ENCODE peak calls at places on chromosomes 16 and 17, in seven cellular contexts. One of them, this sample, is unnamed. For H3K4me1, the result is how much of the 10 kb centered on the place peaks cover.

GRCh38 chr17:72614871-72615626 is 477.4 kb downstream of the SLC39A11 start:
- DNase-seq in GM23338: peak
- DNase-seq in neuronal stem cell: peak
- DNase-seq in Peyer's patch: peak
- DNase-seq in esophagus squamous epithelium: no peak
- DNase-seq in cardiac muscle cell: peak
- DNase-seq in mucosa of descending colon: peak
- DNase-seq in this sample: no peak

GRCh38 chr17:77235370-77236080 is 94.8 kb downstream of the SEC14L1 start:
- DNase-seq in GM23338: no peak
- DNase-seq in neuronal stem cell: no peak
- DNase-seq in Peyer's patch: no peak
- DNase-seq in esophagus squamous epithelium: no peak
- DNase-seq in cardiac muscle cell: peak
- DNase-seq in mucosa of descending colon: no peak
- DNase-seq in this sample: no peak

GRCh38 chr16:11309895-11310633 is 28.9 kb upstream of the PRM1 start:
- DNase-seq in GM23338: no peak
- DNase-seq in neuronal stem cell: no peak
- DNase-seq in Peyer's patch: peak
- DNase-seq in esophagus squamous epithelium: peak
- DNase-seq in cardiac muscle cell: no peak
- DNase-seq in mucosa of descending colon: no peak
- DNase-seq in this sample: no peak

GRCh38 chr16:72986011-72986410 is 61.9 kb downstream of the ZFHX3 start:
- DNase-seq in GM23338: no peak
- DNase-seq in neuronal stem cell: no peak
- DNase-seq in Peyer's patch: peak
- DNase-seq in esophagus squamous epithelium: no peak
- DNase-seq in cardiac muscle cell: peak
- DNase-seq in mucosa of descending colon: no peak
- DNase-seq in this sample: no peak

GRCh38 chr17:72378414-72379395 is 257.9 kb downstream of the SOX9 start:
- DNase-seq in GM23338: no peak
- DNase-seq in neuronal stem cell: no peak
- DNase-seq in Peyer's patch: no peak
- DNase-seq in esophagus squamous epithelium: no peak
- DNase-seq in cardiac muscle cell: no peak
- DNase-seq in mucosa of descending colon: no peak
- DNase-seq in this sample: no peak

GRCh38 chr16:17364319-17365210 is 106.2 kb downstream of the XYLT1 start:
- DNase-seq in GM23338: no peak
- DNase-seq in neuronal stem cell: no peak
- DNase-seq in Peyer's patch: peak
- DNase-seq in esophagus squamous epithelium: no peak
- DNase-seq in cardiac muscle cell: peak
- DNase-seq in mucosa of descending colon: no peak
- DNase-seq in this sample: no peak

GRCh38 chr17:79658811-79659207 is 48.0 kb upstream of the RBFOX3 start:
- DNase-seq in GM23338: peak
- DNase-seq in neuronal stem cell: peak
- DNase-seq in Peyer's patch: peak
- DNase-seq in esophagus squamous epithelium: no peak
- DNase-seq in cardiac muscle cell: peak
- DNase-seq in mucosa of descending colon: no peak
- DNase-seq in this sample: no peak

GRCh38 chr17:50779747-50780363 is 12.5 kb upstream of the ANKRD40CL start:
- DNase-seq in GM23338: no peak
- DNase-seq in neuronal stem cell: no peak
- DNase-seq in Peyer's patch: peak
- DNase-seq in esophagus squamous epithelium: no peak
- DNase-seq in cardiac muscle cell: no peak
- DNase-seq in mucosa of descending colon: no peak
- DNase-seq in this sample: no peak

GRCh38 chr17:53924530-53925455 is 102.1 kb downstream of the KIF2B start:
- DNase-seq in GM23338: peak
- DNase-seq in neuronal stem cell: peak
- DNase-seq in Peyer's patch: no peak
- DNase-seq in esophagus squamous epithelium: no peak
- DNase-seq in cardiac muscle cell: no peak
- DNase-seq in mucosa of descending colon: no peak
- DNase-seq in this sample: no peak

GRCh38 chr17:39981207-39982068 is 831 bp downstream of the PSMD3 start:
- DNase-seq in GM23338: no peak
- DNase-seq in neuronal stem cell: no peak
- DNase-seq in Peyer's patch: no peak
- DNase-seq in esophagus squamous epithelium: no peak
- DNase-seq in cardiac muscle cell: no peak
- DNase-seq in mucosa of descending colon: peak
- DNase-seq in this sample: no peak

GRCh38 chr17:41648411-41649195 is 24.2 kb upstream of the KRT17 start:
- DNase-seq in GM23338: peak
- DNase-seq in neuronal stem cell: peak
- DNase-seq in Peyer's patch: peak
- DNase-seq in esophagus squamous epithelium: peak
- DNase-seq in cardiac muscle cell: peak
- DNase-seq in mucosa of descending colon: peak
- DNase-seq in this sample: peak

GRCh38 chr16:5490499-5490898 is 392.9 kb upstream of the EEF2KMT start:
- DNase-seq in GM23338: peak
- DNase-seq in neuronal stem cell: peak
- DNase-seq in Peyer's patch: peak
- DNase-seq in esophagus squamous epithelium: no peak
- DNase-seq in cardiac muscle cell: no peak
- DNase-seq in mucosa of descending colon: peak
- DNase-seq in this sample: peak

GRCh38 chr16:85027349-85027967 is at the start of gene KIAA0513:
- DNase-seq in GM23338: peak
- DNase-seq in neuronal stem cell: peak
- DNase-seq in Peyer's patch: peak
- DNase-seq in esophagus squamous epithelium: peak
- DNase-seq in cardiac muscle cell: peak
- DNase-seq in mucosa of descending colon: peak
- DNase-seq in this sample: peak

GRCh38 chr16:85028638-85029412 is 1.2 kb downstream of the KIAA0513 start:
- DNase-seq in GM23338: no peak
- DNase-seq in neuronal stem cell: no peak
- DNase-seq in Peyer's patch: peak
- DNase-seq in esophagus squamous epithelium: no peak
- DNase-seq in cardiac muscle cell: peak
- DNase-seq in mucosa of descending colon: peak
- DNase-seq in this sample: no peak

GRCh38 chr16:85025781-85026653 is 1.6 kb upstream of the KIAA0513 start:
- DNase-seq in GM23338: no peak
- DNase-seq in neuronal stem cell: no peak
- DNase-seq in Peyer's patch: no peak
- DNase-seq in esophagus squamous epithelium: no peak
- DNase-seq in cardiac muscle cell: no peak
- DNase-seq in mucosa of descending colon: no peak
- DNase-seq in this sample: no peak

GRCh38 chr16:85027968-85028637 is 508 bp downstream of the KIAA0513 start:
- DNase-seq in GM23338: peak
- DNase-seq in neuronal stem cell: no peak
- DNase-seq in Peyer's patch: peak
- DNase-seq in esophagus squamous epithelium: no peak
- DNase-seq in cardiac muscle cell: no peak
- DNase-seq in mucosa of descending colon: peak
- DNase-seq in this sample: peak

DNA sequence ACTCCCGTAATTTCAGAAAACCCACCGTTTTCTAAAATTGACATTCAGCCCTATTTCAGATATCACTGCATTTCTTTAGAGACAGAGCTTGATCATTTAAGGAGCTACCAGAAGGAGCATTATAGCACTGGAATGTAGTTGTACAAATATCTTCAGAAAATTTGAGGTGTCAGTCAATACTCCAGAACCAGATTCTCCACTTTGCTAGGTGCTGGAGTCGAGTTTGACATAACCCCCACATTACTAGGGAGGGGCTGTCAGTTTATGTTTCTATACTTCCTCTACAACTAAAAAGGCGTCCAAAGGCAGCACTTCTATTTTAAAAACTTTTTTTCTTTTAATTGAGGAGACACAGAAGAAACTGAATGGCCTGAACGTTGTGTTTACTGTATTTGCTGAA is 899 bp upstream of the KIAA0513 start:
- DNase-seq in GM23338: no peak
- DNase-seq in neuronal stem cell: no peak
- DNase-seq in Peyer's patch: no peak
- DNase-seq in esophagus squamous epithelium: no peak
- DNase-seq in cardiac muscle cell: no peak
- DNase-seq in mucosa of descending colon: no peak
- DNase-seq in this sample: no peak
- H3K4me3 ChIP-seq in GM23338: peak
- H3K4me3 ChIP-seq in neuronal stem cell: no peak
- H3K4me3 ChIP-seq in Peyer's patch: peak
- H3K4me3 ChIP-seq in esophagus squamous epithelium: peak
- H3K4me3 ChIP-seq in cardiac muscle cell: peak
- H3K4me3 ChIP-seq in mucosa of descending colon: peak
- H3K4me3 ChIP-seq in this sample: peak

DNA sequence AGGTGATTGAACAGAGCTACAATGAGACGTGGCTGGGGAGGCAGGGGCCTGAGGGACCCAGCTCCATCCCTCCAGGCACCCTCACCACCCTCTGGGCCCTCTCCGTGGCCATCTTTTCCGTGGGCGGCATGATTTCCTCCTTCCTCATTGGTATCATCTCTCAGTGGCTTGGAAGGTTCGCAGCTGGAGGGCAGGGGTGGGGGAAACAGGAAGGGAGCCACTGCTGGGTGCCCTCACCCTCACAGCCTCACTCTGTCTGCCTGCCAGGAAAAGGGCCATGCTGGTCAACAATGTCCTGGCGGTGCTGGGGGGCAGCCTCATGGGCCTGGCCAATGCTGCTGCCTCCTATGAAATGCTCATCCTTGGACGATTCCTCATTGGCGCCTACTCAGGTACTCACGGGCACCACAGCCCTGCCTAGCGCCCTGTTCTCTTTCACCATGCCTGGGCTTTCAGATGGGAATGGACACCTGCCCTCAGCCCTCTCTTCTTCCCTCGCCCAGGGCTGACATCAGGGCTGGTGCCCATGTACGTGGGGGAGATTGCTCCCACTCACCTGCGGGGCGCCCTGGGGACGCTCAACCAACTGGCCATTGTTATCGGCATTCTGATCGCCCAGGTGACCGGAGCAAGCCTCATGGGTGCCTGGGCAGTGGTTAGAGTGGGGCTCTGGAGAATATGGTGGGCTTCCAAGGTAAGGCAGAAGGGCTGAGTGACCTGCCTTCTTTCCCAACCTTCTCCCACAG is 2.1 kb downstream of the SLC2A4 start:
- DNase-seq in GM23338: no peak
- DNase-seq in neuronal stem cell: no peak
- DNase-seq in Peyer's patch: no peak
- DNase-seq in esophagus squamous epithelium: no peak
- DNase-seq in cardiac muscle cell: no peak
- DNase-seq in mucosa of descending colon: no peak
- DNase-seq in this sample: no peak
- H3K4me1 ChIP-seq in GM23338: under half
- H3K4me1 ChIP-seq in neuronal stem cell: under half
- H3K4me1 ChIP-seq in Peyer's patch: under half
- H3K4me1 ChIP-seq in esophagus squamous epithelium: under half
- H3K4me1 ChIP-seq in cardiac muscle cell: under half
- H3K4me1 ChIP-seq in mucosa of descending colon: under half
- H3K4me1 ChIP-seq in this sample: under half

GRCh38 chr17:49260011-49260921 is 29.7 kb upstream of the PHOSPHO1 start:
- DNase-seq in GM23338: peak
- DNase-seq in neuronal stem cell: peak
- DNase-seq in Peyer's patch: peak
- DNase-seq in esophagus squamous epithelium: no peak
- DNase-seq in cardiac muscle cell: peak
- DNase-seq in mucosa of descending colon: peak
- DNase-seq in this sample: peak

GRCh38 chr17:49266233-49266632 is 35.6 kb upstream of the PHOSPHO1 start:
- DNase-seq in GM23338: no peak
- DNase-seq in neuronal stem cell: no peak
- DNase-seq in Peyer's patch: no peak
- DNase-seq in esophagus squamous epithelium: no peak
- DNase-seq in cardiac muscle cell: no peak
- DNase-seq in mucosa of descending colon: no peak
- DNase-seq in this sample: no peak

GRCh38 chr17:49259663-49260010 is 29.1 kb upstream of the PHOSPHO1 start:
- DNase-seq in GM23338: no peak
- DNase-seq in neuronal stem cell: no peak
- DNase-seq in Peyer's patch: no peak
- DNase-seq in esophagus squamous epithelium: no peak
- DNase-seq in cardiac muscle cell: no peak
- DNase-seq in mucosa of descending colon: no peak
- DNase-seq in this sample: no peak

GRCh38 chr17:49257296-49257695 is 26.7 kb upstream of the PHOSPHO1 start:
- DNase-seq in GM23338: no peak
- DNase-seq in neuronal stem cell: no peak
- DNase-seq in Peyer's patch: no peak
- DNase-seq in esophagus squamous epithelium: no peak
- DNase-seq in cardiac muscle cell: no peak
- DNase-seq in mucosa of descending colon: no peak
- DNase-seq in this sample: no peak

GRCh38 chr17:49260922-49261291 is 30.3 kb upstream of the PHOSPHO1 start:
- DNase-seq in GM23338: no peak
- DNase-seq in neuronal stem cell: no peak
- DNase-seq in Peyer's patch: no peak
- DNase-seq in esophagus squamous epithelium: no peak
- DNase-seq in cardiac muscle cell: no peak
- DNase-seq in mucosa of descending colon: no peak
- DNase-seq in this sample: no peak
- H3K4me3 ChIP-seq in GM23338: peak
- H3K4me3 ChIP-seq in neuronal stem cell: no peak
- H3K4me3 ChIP-seq in Peyer's patch: peak
- H3K4me3 ChIP-seq in esophagus squamous epithelium: peak
- H3K4me3 ChIP-seq in cardiac muscle cell: no peak
- H3K4me3 ChIP-seq in mucosa of descending colon: no peak
- H3K4me3 ChIP-seq in this sample: peak

GRCh38 chr17:163514-164103 is 17.8 kb downstream of the DOC2B start:
- DNase-seq in GM23338: peak
- DNase-seq in neuronal stem cell: no peak
- DNase-seq in Peyer's patch: no peak
- DNase-seq in esophagus squamous epithelium: no peak
- DNase-seq in cardiac muscle cell: no peak
- DNase-seq in mucosa of descending colon: no peak
- DNase-seq in this sample: no peak

GRCh38 chr17:164536-165235 is 16.8 kb downstream of the DOC2B start:
- DNase-seq in GM23338: peak
- DNase-seq in neuronal stem cell: peak
- DNase-seq in Peyer's patch: peak
- DNase-seq in esophagus squamous epithelium: no peak
- DNase-seq in cardiac muscle cell: peak
- DNase-seq in mucosa of descending colon: no peak
- DNase-seq in this sample: peak

GRCh38 chr17:161481-161880 is 20.0 kb downstream of the DOC2B start:
- DNase-seq in GM23338: peak
- DNase-seq in neuronal stem cell: no peak
- DNase-seq in Peyer's patch: no peak
- DNase-seq in esophagus squamous epithelium: no peak
- DNase-seq in cardiac muscle cell: no peak
- DNase-seq in mucosa of descending colon: no peak
- DNase-seq in this sample: no peak

GRCh38 chr17:160336-160735 is 21.1 kb downstream of the DOC2B start:
- DNase-seq in GM23338: no peak
- DNase-seq in neuronal stem cell: no peak
- DNase-seq in Peyer's patch: no peak
- DNase-seq in esophagus squamous epithelium: no peak
- DNase-seq in cardiac muscle cell: no peak
- DNase-seq in mucosa of descending colon: no peak
- DNase-seq in this sample: peak

GRCh38 chr17:162689-163088 is 18.8 kb downstream of the DOC2B start:
- DNase-seq in GM23338: no peak
- DNase-seq in neuronal stem cell: no peak
- DNase-seq in Peyer's patch: no peak
- DNase-seq in esophagus squamous epithelium: no peak
- DNase-seq in cardiac muscle cell: no peak
- DNase-seq in mucosa of descending colon: no peak
- DNase-seq in this sample: peak
- H3K4me1 ChIP-seq in GM23338: under half
- H3K4me1 ChIP-seq in neuronal stem cell: under half
- H3K4me1 ChIP-seq in Peyer's patch: under half
- H3K4me1 ChIP-seq in esophagus squamous epithelium: under half
- H3K4me1 ChIP-seq in cardiac muscle cell: under half
- H3K4me1 ChIP-seq in mucosa of descending colon: under half
- H3K4me1 ChIP-seq in this sample: under half